ENCODE peak calls at places on chromosomes 3 and 15, in ten cellular contexts. One of them, this sample, is unnamed.

GRCh38 chr3:30597131-30597768 is 9.2 kb upstream of the TGFBR2 start:
- DNase-seq in nephron progenitor cell: no peak
- DNase-seq in NCI-H1092 treated with DMSO at 0.1 percent for 48 hours: no peak
- DNase-seq in NCI-H510A treated with DMSO at 0.1 percent for 48 hours: no peak
- DNase-seq in WTC11: no peak
- DNase-seq in activated CD8-positive, alpha-beta T cell treated with anti-CD3 and anti-CD28 coated beads for 36 hours: no peak
- DNase-seq in mammary epithelial cell: peak; percentile 97
- DNase-seq in naive thymus-derived CD4-positive, alpha-beta T cell: no peak
- DNase-seq in activated naive CD4-positive, alpha-beta T cell treated with anti-CD3 and anti-CD28 coated beads, Interleukin-2, amount 50 U/mL, for 16 hours: no peak
- DNase-seq in AG08395: peak; percentile 50
- DNase-seq in this sample: no peak

GRCh38 chr3:113092746-113093145 is 102.0 kb downstream of the GTPBP8 start:
- DNase-seq in mammary epithelial cell: no peak
- DNase-seq in activated naive CD4-positive, alpha-beta T cell treated with anti-CD3 and anti-CD28 coated beads, Interleukin-2, amount 50 U/mL, for 16 hours: no peak
- DNase-seq in NCI-H510A treated with DMSO at 0.1 percent for 48 hours: no peak
- DNase-seq in activated CD8-positive, alpha-beta T cell treated with anti-CD3 and anti-CD28 coated beads for 36 hours: no peak
- DNase-seq in WTC11: no peak
- DNase-seq in naive thymus-derived CD4-positive, alpha-beta T cell: no peak
- DNase-seq in AG08395: no peak
- DNase-seq in nephron progenitor cell: no peak
- DNase-seq in NCI-H1092 treated with DMSO at 0.1 percent for 48 hours: no peak
- DNase-seq in this sample: no peak

GRCh38 chr15:76517910-76518309 is 181.3 kb downstream of the ISL2 start:
- DNase-seq in WTC11: no peak
- DNase-seq in NCI-H510A treated with DMSO at 0.1 percent for 48 hours: no peak
- DNase-seq in NCI-H1092 treated with DMSO at 0.1 percent for 48 hours: no peak
- DNase-seq in AG08395: no peak
- DNase-seq in naive thymus-derived CD4-positive, alpha-beta T cell: no peak
- DNase-seq in activated CD8-positive, alpha-beta T cell treated with anti-CD3 and anti-CD28 coated beads for 36 hours: no peak
- DNase-seq in nephron progenitor cell: no peak
- DNase-seq in activated naive CD4-positive, alpha-beta T cell treated with anti-CD3 and anti-CD28 coated beads, Interleukin-2, amount 50 U/mL, for 16 hours: no peak
- DNase-seq in mammary epithelial cell: no peak
- DNase-seq in this sample: no peak

GRCh38 chr3:21920431-21920830 is 169.4 kb upstream of the ZNF385D start:
- DNase-seq in mammary epithelial cell: peak; percentile 14
- DNase-seq in activated CD8-positive, alpha-beta T cell treated with anti-CD3 and anti-CD28 coated beads for 36 hours: no peak
- DNase-seq in WTC11: no peak
- DNase-seq in AG08395: peak; percentile 70
- DNase-seq in nephron progenitor cell: no peak
- DNase-seq in naive thymus-derived CD4-positive, alpha-beta T cell: no peak
- DNase-seq in NCI-H1092 treated with DMSO at 0.1 percent for 48 hours: no peak
- DNase-seq in NCI-H510A treated with DMSO at 0.1 percent for 48 hours: no peak
- DNase-seq in activated naive CD4-positive, alpha-beta T cell treated with anti-CD3 and anti-CD28 coated beads, Interleukin-2, amount 50 U/mL, for 16 hours: no peak
- DNase-seq in this sample: no peak

GRCh38 chr3:100994187-100994586 is 966 bp upstream of the ABI3BP start:
- DNase-seq in nephron progenitor cell: no peak
- DNase-seq in activated naive CD4-positive, alpha-beta T cell treated with anti-CD3 and anti-CD28 coated beads, Interleukin-2, amount 50 U/mL, for 16 hours: no peak
- DNase-seq in WTC11: no peak
- DNase-seq in NCI-H1092 treated with DMSO at 0.1 percent for 48 hours: no peak
- DNase-seq in AG08395: no peak
- DNase-seq in NCI-H510A treated with DMSO at 0.1 percent for 48 hours: no peak
- DNase-seq in activated CD8-positive, alpha-beta T cell treated with anti-CD3 and anti-CD28 coated beads for 36 hours: no peak
- DNase-seq in mammary epithelial cell: no peak
- DNase-seq in naive thymus-derived CD4-positive, alpha-beta T cell: no peak
- DNase-seq in this sample: no peak

GRCh38 chr15:29472901-29473423 is 203.3 kb upstream of the NSMCE3 start:
- DNase-seq in activated naive CD4-positive, alpha-beta T cell treated with anti-CD3 and anti-CD28 coated beads, Interleukin-2, amount 50 U/mL, for 16 hours: no peak
- DNase-seq in WTC11: no peak
- DNase-seq in NCI-H1092 treated with DMSO at 0.1 percent for 48 hours: no peak
- DNase-seq in naive thymus-derived CD4-positive, alpha-beta T cell: no peak
- DNase-seq in NCI-H510A treated with DMSO at 0.1 percent for 48 hours: peak; percentile 17
- DNase-seq in mammary epithelial cell: no peak
- DNase-seq in activated CD8-positive, alpha-beta T cell treated with anti-CD3 and anti-CD28 coated beads for 36 hours: no peak
- DNase-seq in nephron progenitor cell: no peak
- DNase-seq in AG08395: no peak
- DNase-seq in this sample: no peak

GRCh38 chr3:150426292-150426691 is 18.2 kb downstream of the TSC22D2 start:
- DNase-seq in NCI-H1092 treated with DMSO at 0.1 percent for 48 hours: no peak
- DNase-seq in mammary epithelial cell: no peak
- DNase-seq in naive thymus-derived CD4-positive, alpha-beta T cell: no peak
- DNase-seq in activated naive CD4-positive, alpha-beta T cell treated with anti-CD3 and anti-CD28 coated beads, Interleukin-2, amount 50 U/mL, for 16 hours: no peak
- DNase-seq in WTC11: no peak
- DNase-seq in activated CD8-positive, alpha-beta T cell treated with anti-CD3 and anti-CD28 coated beads for 36 hours: no peak
- DNase-seq in nephron progenitor cell: no peak
- DNase-seq in NCI-H510A treated with DMSO at 0.1 percent for 48 hours: no peak
- DNase-seq in AG08395: no peak
- DNase-seq in this sample: no peak

GRCh38 chr15:80507638-80508316 is 103.6 kb downstream of the ARNT2 start:
- DNase-seq in nephron progenitor cell: no peak
- DNase-seq in naive thymus-derived CD4-positive, alpha-beta T cell: no peak
- DNase-seq in AG08395: peak; percentile 95
- DNase-seq in mammary epithelial cell: no peak
- DNase-seq in WTC11: no peak
- DNase-seq in NCI-H1092 treated with DMSO at 0.1 percent for 48 hours: no peak
- DNase-seq in activated CD8-positive, alpha-beta T cell treated with anti-CD3 and anti-CD28 coated beads for 36 hours: no peak
- DNase-seq in activated naive CD4-positive, alpha-beta T cell treated with anti-CD3 and anti-CD28 coated beads, Interleukin-2, amount 50 U/mL, for 16 hours: no peak
- DNase-seq in NCI-H510A treated with DMSO at 0.1 percent for 48 hours: no peak
- DNase-seq in this sample: no peak

GRCh38 chr3:85670626-85671025 is 711.8 kb downstream of the CADM2 start:
- DNase-seq in NCI-H510A treated with DMSO at 0.1 percent for 48 hours: no peak
- DNase-seq in WTC11: no peak
- DNase-seq in mammary epithelial cell: peak; percentile 1
- DNase-seq in naive thymus-derived CD4-positive, alpha-beta T cell: no peak
- DNase-seq in AG08395: no peak
- DNase-seq in activated CD8-positive, alpha-beta T cell treated with anti-CD3 and anti-CD28 coated beads for 36 hours: no peak
- DNase-seq in NCI-H1092 treated with DMSO at 0.1 percent for 48 hours: no peak
- DNase-seq in nephron progenitor cell: no peak
- DNase-seq in activated naive CD4-positive, alpha-beta T cell treated with anti-CD3 and anti-CD28 coated beads, Interleukin-2, amount 50 U/mL, for 16 hours: no peak
- DNase-seq in this sample: no peak